ENCODE peak calls at places on chromosomes 11 and 22, in five cellular contexts. R is WTC11, P is H1, N is K562, I is HepG2. E is an unnamed sample.

GRCh38 chr22:43992331-43992821 is 31.7 kb upstream of the PARVB start:
- DNase-seq in P (no peak), N (no peak), I (no peak), R (no peak), E (no peak)

GRCh38 chr11:91790873-91791468 is 433.6 kb upstream of the FAT3 start:
- DNase-seq in R (no peak), P (no peak), I (no peak), N (peak; percentile 16), E (no peak)

GRCh38 chr11:102678022-102678421 is 27.5 kb downstream of the MMP27 start:
- DNase-seq in P (no peak), N (no peak), I (no peak), R (no peak), E (no peak)

GRCh38 chr11:111382451-111382850 is 3.4 kb upstream of the POU2AF1 start:
- DNase-seq in R (no peak), N (no peak), I (no peak), P (no peak), E (no peak)

GRCh38 chr22:30202531-30203006 is 44.0 kb downstream of the LIF start:
- DNase-seq in I (no peak), N (no peak), R (no peak), P (no peak), E (no peak)

GRCh38 chr11:76382209-76382608 is 1.1 kb downstream of the GVQW3 start:
- DNase-seq in R (no peak), I (no peak), N (no peak), P (no peak), E (no peak)

GRCh38 chr11:78647266-78647915 is 72.7 kb upstream of the NARS2 start:
- DNase-seq in R (no peak), N (peak; percentile 2), I (no peak), P (peak; percentile 8), E (no peak)

GRCh38 chr11:59776210-59777066 is 21.3 kb downstream of the STX3 start:
- DNase-seq in P (no peak), R (no peak), N (peak; percentile 30), I (peak; percentile 90), E (no peak)

GRCh38 chr11:45369294-45369693 is 83.2 kb upstream of the SYT13 start:
- DNase-seq in P (no peak), N (no peak), R (no peak), I (no peak), E (no peak)

GRCh38 chr11:61985863-61986262 is 18.4 kb upstream of the FTH1 start:
- DNase-seq in N (no peak), R (no peak), P (no peak), I (no peak), E (no peak)

DNA sequence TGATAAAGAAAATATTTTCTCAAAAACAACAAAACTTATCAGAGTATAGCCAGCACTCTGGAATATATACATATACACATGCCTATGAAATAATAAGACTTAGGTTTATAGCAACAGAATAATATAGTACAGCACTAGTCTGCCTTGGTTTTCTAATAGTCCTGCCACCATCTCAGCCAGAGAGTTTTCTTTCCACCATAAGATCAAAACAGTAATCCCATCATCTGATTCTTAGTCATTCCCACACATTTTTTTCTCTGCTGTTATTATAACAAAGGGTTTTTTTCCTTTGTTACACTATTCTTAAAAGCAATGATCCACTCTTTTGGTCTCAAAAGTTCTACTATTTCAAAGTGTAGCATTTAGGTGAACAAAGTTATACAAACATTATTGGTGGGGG is 15.1 kb downstream of the MTMR2 start:
- DNase-seq in I (no peak), P (no peak), N (no peak), R (no peak), E (no peak)
- TF ChIP-seq ATF2 in I (no peak), P (no peak), N (no peak), R (no peak), E (no peak)

GRCh38 chr22:23192133-23192532 is 11.8 kb downstream of the BCR start:
- DNase-seq in N (no peak), R (no peak), P (no peak), I (no peak), E (no peak)
- TF ChIP-seq ATF2 in N (no peak), R (no peak), P (no peak), I (no peak), E (no peak)

GRCh38 chr11:74948898-74949747 is at the start of the genes SPCS2 and XRRA1:
- DNase-seq in R (peak; percentile 98), N (peak; percentile 96), I (peak; percentile 95), P (peak; percentile 95), E (peak; percentile 96)

GRCh38 chr11:74948546-74948897 is 369 bp downstream of the XRRA1 start:
- DNase-seq in N (peak; percentile 42), I (peak; percentile 22), R (no peak), P (no peak), E (no peak)

GRCh38 chr11:74950374-74950969 is 1.4 kb downstream of the SPCS2 start:
- DNase-seq in I (peak; percentile 7), N (no peak), R (no peak), P (no peak), E (peak; percentile 61)

GRCh38 chr11:74951241-74951640 is 2.2 kb downstream of the SPCS2 start:
- DNase-seq in R (no peak), I (no peak), P (no peak), N (no peak), E (no peak)

DNA sequence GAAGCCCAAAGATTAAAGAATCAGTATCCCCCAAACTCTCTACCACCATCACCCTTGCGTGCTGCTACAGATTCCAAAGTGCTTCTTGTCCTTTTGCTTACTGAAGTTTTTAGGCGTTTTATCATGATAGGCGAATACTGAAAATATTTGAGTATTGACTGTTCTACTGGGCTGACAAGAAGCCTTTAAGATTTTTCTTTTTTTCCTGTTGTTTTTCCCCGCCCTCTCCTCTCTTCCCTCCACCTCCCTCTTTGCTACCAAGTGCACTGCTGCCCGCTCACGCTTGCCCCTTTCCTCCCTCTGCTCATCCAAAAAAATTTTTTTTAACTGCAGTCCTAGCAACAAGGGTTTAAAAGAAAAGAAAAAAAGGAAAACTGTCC is 672 bp downstream of the SPCS2 start:
- DNase-seq in R (no peak), P (no peak), I (no peak), N (no peak), E (no peak)
- TF ChIP-seq ATF2 in R (no peak), P (peak; percentile 12), I (no peak), N (no peak), E (no peak)

GRCh38 chr11:110027627-110028371 is 65.4 kb upstream of the ZC3H12C start:
- DNase-seq in P (no peak), I (no peak), N (no peak), R (no peak), E (peak; percentile 91)
- TF ChIP-seq ATF2 in P (no peak), I (no peak), N (no peak), R (no peak), E (peak; percentile 82)

DNA sequence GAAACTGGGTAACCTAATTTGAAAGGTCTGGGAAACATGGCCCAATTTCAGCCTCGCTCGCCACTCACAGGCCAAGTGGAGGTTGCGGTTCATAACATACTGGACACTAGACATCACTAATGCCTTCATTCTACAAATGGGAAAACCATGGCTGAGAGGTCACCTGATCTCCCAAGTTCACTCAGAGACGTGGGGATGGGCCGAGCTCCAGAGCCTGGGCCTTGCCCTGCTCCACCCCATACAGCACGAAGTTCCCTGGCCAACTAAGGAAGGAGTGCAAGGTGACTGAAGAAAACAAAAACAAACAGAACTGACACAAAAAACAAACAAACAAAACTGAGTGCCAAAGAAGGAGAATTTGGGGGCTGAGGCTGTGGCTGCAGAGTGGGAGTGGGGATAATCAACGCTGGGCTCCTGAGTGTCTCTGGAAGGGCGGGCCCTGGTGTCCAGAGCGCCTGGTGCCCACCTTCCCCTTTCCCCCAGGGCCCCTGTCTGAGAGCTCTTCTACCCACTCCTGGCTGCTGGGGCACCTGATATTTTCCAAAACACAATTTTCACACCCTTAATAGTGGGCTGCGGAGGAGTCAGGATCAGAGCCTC is 46.5 kb upstream of the ADA2 start:
- DNase-seq in N (no peak), I (no peak), R (no peak), P (no peak), E (no peak)
- TF ChIP-seq ATF2 in N (no peak), I (no peak), R (no peak), P (no peak), E (no peak)

DNA sequence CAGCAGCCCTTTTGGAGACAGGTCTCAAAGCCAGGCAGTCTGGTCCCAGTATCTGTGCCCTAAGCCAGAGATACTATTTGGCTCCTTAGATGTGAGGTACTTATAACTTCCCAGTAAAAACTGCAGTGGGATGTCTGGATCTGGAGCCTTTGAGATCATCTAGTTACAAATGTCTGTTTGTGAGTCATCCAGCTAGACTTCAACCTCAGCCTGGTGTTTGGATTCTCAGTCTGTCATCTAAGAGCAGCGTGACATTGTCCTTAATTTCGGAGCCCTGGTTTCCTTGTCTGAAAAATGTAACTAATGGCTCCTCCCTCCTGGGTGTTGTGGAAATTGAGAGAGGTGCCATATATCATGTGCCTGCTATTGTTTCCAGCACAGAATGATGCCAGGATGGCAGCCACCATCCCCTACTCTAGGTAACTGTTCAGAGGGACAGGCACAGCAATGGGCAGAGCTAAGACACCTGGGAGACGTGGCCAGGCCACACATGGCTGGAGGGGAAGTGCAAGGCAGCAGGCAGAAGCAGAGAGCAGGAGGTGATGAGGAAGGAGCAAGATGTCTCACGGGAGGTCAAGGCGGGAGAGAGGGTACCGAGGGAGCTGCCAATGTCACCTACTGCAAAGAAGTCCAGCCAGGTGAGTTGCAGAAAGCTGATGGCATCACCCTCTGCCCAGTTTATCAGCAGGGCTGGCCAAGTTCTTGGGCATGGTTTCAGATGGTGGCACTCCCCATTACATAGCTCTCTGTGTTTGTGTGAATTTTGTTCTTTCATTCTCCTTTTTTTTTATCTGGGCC is 20.6 kb upstream of the ST3GAL4 start:
- DNase-seq in I (no peak), N (no peak), R (peak; percentile 4), P (no peak), E (no peak)
- TF ChIP-seq ATF2 in I (no peak), N (no peak), R (no peak), P (no peak), E (no peak)

DNA sequence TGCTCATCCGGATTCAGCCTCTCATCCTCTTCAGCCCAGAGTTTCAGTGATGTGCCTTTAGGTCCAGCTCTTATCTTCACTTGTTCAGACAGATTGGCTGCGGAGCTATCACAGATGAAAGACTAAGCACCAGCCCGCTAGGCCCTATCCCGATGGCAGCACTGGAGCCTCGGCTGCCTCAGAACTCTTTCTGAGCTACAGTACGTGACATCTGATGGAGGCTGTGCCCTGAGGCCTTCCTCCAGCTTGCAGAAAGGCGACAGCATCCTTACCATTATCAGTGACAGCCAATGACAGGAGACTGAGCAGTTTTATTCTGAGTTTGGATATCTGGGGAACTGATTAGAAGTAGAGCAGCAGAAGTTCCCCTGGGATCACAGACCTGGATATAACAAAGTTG is 4.0 kb downstream of the OR8B8 start:
- DNase-seq in I (no peak), R (no peak), P (no peak), N (no peak), E (no peak)
- TF ChIP-seq ATF2 in I (no peak), R (no peak), P (no peak), N (no peak), E (no peak)